ENCODE peak calls at places on chromosomes 12 and 14, in five cellular contexts. M is prostate gland, R is IMR-90, S is tibial artery, C is mammary epithelial cell. G is an unnamed sample. For H3K27me3, the result is how much of the 10 kb centered on the place peaks cover.

GRCh38 chr12:4849024-4849594 is 60.6 kb upstream of the KCNA1 start:
- DNase-seq in C (peak), R (peak), S (no peak), M (no peak), G (no peak)

GRCh38 chr12:89472508-89472907 is 52.1 kb downstream of the GALNT4 start:
- DNase-seq in C (peak), R (peak), M (no peak), S (no peak), G (no peak)

GRCh38 chr12:5276327-5276880 is 155.5 kb upstream of the NTF3 start:
- DNase-seq in R (no peak), M (no peak), C (peak), S (no peak), G (no peak)

GRCh38 chr14:39175445-39176262 is 600 bp downstream of the PNN start:
- DNase-seq in R (peak), S (no peak), M (no peak), C (peak), G (peak)

GRCh38 chr12:119704065-119704747 is 36.3 kb downstream of the PRKAB1 start:
- DNase-seq in S (no peak), C (no peak), M (no peak), R (peak), G (no peak)

GRCh38 chr12:39777465-39777864 is 157.9 kb upstream of the ABCD2 start:
- DNase-seq in R (no peak), C (no peak), S (no peak), M (peak), G (no peak)

GRCh38 chr12:12521923-12522322 is 40.7 kb downstream of the DUSP16 start:
- DNase-seq in C (no peak), M (no peak), R (no peak), S (no peak), G (no peak)

GRCh38 chr12:105705765-105706164 is 375.3 kb downstream of the C12orf75 start:
- DNase-seq in M (peak), C (peak), S (peak), R (peak), G (no peak)

GRCh38 chr14:37145395-37145794 is 27.0 kb downstream of the SLC25A21 start:
- DNase-seq in M (no peak), C (peak), S (no peak), R (peak), G (no peak)

GRCh38 chr12:98418357-98419075 is 96.9 kb upstream of the TMPO start:
- DNase-seq in C (peak), M (peak), R (peak), S (peak), G (peak)

GRCh38 chr14:33567736-33568124 is 383.1 kb downstream of the EGLN3 start:
- DNase-seq in S (no peak), R (no peak), M (no peak), C (no peak), G (no peak)

DNA sequence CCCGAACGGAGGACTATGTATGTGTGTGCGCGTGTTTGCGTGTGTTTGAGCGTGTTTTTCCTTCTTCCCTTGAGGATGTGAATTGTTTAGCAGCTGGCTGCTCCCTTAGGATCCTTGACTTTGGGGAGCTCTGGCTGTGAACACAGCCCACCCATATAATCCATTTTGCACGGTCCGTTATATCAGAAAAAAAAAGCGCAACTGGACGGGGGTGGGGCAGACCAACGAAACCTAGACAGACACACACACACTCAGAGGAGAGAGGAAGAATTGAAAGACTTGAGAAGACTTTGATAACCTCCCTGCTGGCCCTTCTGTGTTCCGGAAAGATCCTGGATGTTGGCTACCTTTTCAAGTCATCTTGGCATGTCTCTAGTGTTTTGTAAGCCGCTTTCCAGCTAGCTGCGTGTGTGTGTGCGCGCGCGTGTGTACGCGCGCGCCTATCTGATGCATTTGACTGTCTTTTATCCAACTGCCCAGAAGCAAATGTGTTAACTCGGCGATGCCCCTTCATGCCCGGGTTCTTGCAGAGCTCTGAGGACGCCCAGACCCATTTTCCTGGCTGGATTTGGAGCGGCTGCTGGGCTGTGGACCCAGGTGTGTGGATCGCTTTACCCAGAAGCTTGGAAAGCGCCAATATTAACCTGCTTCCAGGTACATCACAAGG is 576 bp downstream of the LRFN5 start:
- DNase-seq in R (no peak), M (no peak), S (no peak), C (peak), G (no peak)
- H3K27me3 ChIP-seq in R (under half), M (under half), S (under half), C (under half), G (half or more)

DNA sequence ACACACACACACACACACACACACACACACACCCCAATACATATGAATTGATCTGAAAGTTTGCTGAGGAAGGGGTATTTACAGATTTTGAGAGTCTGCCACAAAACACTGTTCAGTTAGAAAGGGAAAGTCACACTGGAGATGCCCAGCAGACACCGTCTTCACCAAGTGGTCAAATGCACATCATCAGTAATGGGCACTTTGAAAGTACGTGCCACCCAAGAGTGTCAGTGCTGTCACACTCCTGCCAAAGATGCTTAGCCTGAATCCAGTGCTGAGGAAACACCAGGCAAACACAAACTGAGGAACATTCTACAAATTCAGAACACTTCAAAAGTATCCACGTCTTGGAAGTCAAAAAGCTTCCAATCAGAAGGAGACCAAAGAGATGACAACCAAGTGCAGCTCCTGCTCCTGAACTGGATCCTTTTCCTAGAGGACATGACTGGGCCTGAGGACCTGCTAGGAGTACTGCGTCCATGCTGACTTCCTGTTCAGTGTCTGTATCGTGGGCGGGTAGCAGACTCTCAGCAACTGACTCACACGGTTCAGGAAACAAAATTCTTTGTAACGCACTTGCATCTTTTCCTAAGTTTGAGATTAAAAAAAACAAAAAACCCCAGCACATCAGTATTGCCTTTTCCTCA is 18.6 kb downstream of the PSMC1 start:
- DNase-seq in S (no peak), M (no peak), C (peak), R (peak), G (no peak)
- H3K4me3 ChIP-seq in S (no peak), M (no peak), C (no peak), R (no peak), G (no peak)

GRCh38 chr12:124372831-124373230 is 77.9 kb downstream of the RFLNA start:
- DNase-seq in S (no peak), R (no peak), M (no peak), C (no peak), G (no peak)

GRCh38 chr12:124370384-124370783 is 75.5 kb downstream of the RFLNA start:
- DNase-seq in R (no peak), C (no peak), S (no peak), M (no peak), G (no peak)

GRCh38 chr12:124371366-124371765 is 76.5 kb downstream of the RFLNA start:
- DNase-seq in S (no peak), R (no peak), M (no peak), C (no peak), G (no peak)

GRCh38 chr12:124370851-124371250 is 76.0 kb downstream of the RFLNA start:
- DNase-seq in R (no peak), M (no peak), S (no peak), C (no peak), G (no peak)

DNA sequence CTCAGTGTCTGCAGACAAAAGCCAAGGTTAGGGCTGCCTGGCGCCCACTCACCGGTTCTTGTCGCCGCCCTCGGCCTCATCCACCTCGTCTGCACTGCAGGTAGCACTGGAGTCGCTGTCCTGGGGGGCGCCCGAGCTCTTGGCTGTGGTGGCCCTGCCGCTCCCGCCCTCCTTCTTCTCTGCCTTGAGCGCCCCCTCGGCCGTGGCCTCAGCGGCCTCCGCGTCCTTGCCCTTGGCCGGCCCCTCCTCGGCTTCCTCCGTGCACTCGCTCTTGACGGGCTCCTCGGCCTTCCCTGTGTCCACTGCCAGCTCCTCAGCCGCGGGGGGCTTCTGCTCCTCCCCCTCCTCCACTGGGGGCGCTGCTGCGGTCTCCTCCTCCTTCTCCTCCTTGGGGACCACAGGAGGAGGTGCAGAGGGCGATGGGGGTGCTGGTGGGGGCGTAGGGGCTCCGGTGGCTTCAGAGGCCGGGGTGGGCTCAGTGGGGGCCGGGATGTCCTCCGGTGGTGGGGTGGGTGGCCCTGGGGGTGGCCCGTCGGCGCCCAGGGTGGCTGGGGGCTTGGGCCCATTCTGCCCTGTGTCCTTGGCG is 77.2 kb downstream of the RFLNA start:
- DNase-seq in C (no peak), R (no peak), S (no peak), M (no peak), G (no peak)
- TF ChIP-seq CTCF in C (no peak), R (no peak), S (no peak), M (no peak), G (no peak)

GRCh38 chr12:107844312-107844921 is 69.9 kb downstream of the ASCL4 start:
- DNase-seq in C (no peak), M (no peak), S (no peak), R (no peak), G (no peak)

GRCh38 chr12:107845226-107845979 is 70.9 kb downstream of the ASCL4 start:
- DNase-seq in S (no peak), R (no peak), C (no peak), M (no peak), G (no peak)

GRCh38 chr12:107847430-107847829 is 72.9 kb downstream of the ASCL4 start:
- DNase-seq in C (no peak), M (no peak), R (no peak), S (no peak), G (no peak)

GRCh38 chr12:107847830-107848229 is 73.3 kb downstream of the ASCL4 start:
- DNase-seq in C (no peak), M (no peak), S (no peak), R (no peak), G (no peak)

DNA sequence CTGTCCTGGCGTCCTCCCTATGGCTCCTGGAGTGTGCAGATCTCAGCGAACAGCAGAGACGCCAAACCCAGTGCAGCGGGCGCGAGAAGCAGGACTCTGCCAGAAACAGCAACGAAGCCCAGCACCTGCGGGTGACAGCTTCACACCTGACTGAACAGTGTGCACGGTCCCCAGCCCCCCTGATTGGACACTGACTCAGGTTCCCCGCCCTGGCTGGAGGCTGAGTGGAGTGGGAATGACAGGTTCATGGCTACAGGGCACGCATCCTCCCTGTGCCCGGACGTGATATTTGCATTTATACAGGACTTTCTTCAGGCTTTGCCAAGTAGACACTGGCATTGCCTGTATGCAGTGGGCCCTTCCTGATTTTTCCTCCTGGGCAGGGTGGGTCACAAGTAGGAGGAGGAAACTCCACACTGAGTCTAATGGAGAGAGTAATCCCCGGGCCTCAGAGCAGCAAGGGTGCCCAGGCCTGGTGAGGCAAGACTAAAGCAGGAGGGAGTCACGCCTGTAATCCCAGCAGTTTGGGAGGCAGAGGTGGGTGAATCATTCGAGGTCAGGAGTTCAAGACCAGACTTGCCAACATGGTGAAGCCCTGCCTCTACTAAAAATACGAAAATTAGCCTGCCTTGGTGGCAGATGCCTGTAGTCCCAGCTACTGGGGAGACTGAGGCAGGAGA is 71.6 kb downstream of the ASCL4 start:
- DNase-seq in S (no peak), R (no peak), C (peak), M (peak), G (no peak)
- H3K27me3 ChIP-seq in S (half or more), R (under half), C (under half), M (under half), G (half or more)

DNA sequence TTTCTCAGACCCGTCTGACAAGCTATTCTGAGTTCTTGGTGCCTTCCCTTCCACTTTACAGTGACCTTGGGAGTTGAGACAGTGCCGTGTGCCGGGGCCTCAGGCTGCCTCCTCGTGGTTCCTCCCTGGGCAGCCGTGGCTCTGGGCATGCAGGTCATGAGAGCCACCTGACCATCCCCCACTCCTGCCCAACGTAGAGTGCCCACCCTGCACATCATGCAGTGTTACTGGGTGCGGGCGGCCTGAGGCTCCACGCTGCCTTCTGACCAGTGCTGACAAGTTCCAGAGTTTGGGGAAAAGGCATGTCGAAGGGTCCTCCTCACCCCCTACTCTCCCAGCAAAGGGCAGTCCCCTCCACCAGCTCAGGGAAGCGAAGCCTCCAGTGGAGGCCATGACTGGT is 190.5 kb downstream of the TSPAN9 start:
- DNase-seq in S (no peak), C (no peak), M (no peak), R (no peak), G (no peak)
- H3K4me3 ChIP-seq in S (no peak), C (no peak), M (no peak), R (no peak), G (no peak)

DNA sequence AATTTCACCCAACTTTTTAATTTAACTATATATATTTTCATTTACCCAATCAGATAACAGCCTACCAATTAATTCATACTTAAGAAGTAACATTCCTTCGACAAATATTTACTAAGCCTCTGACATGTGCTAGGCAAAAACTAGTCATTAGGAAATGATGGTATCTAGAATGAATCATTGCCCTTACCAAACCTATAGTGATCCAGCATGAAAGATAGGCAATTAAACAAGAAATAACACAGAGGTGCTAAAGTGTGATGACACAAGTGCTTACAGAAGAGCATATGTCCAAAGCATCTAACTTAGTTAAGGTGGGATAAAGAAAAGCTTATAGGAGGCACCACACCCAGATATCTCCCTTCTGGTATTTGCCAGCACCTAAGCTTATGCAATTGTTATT is 166.5 kb upstream of the RASSF8 start:
- DNase-seq in S (no peak), C (peak), R (no peak), M (no peak), G (no peak)
- TF ChIP-seq CTCF in S (no peak), C (no peak), R (no peak), M (no peak), G (no peak)

DNA sequence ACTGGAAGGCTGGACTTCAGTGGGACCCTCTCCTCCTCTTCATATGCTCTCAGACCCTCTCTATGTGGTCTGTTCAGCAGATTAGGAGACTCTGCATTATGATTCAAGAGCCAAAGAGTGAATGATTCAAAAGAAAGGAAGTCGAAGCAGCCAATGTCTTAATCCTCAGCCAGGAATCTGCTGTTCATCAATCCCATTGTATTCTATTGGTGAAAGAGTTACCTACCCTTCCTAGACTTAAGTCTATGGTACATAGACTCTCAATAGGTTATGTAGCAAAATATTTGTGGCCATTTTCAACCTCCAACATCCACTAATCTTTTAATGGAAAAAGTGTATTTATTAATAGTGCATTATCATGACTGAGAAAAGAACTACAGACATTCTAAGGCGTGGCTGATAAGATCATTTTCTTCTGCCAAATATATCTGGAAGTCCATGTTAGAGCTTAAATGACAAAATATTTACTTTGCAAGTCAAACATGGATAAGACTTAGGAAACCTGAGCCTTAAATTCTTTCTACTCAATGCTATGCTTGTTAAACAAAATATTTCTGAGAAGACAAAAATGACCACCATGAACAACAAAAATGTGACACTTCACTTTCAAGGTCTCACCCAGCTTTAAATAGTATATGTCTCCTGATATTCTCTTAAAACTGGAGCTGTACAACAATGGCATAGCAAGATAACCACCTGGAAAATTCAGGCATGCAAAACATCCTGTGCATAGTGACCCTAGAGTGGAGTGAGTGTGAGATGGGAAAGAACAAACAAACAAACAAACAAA is 1100.6 kb downstream of the GALC start:
- DNase-seq in M (no peak), R (peak), S (no peak), C (no peak), G (no peak)
- H3K27me3 ChIP-seq in M (under half), R (under half), S (under half), C (under half), G (under half)

GRCh38 chr14:50061664-50062437 is 54.5 kb downstream of the VCPKMT start:
- DNase-seq in M (no peak), C (peak), R (peak), S (no peak), G (peak)

GRCh38 chr14:50060871-50061663 is 55.3 kb downstream of the VCPKMT start:
- DNase-seq in C (peak), S (peak), M (peak), R (peak), G (peak)

GRCh38 chr14:50064993-50065392 is 51.4 kb downstream of the VCPKMT start:
- DNase-seq in R (no peak), C (peak), S (no peak), M (no peak), G (peak)

GRCh38 chr14:50063876-50064420 is 52.4 kb downstream of the VCPKMT start:
- DNase-seq in S (no peak), M (no peak), C (no peak), R (no peak), G (peak)

GRCh38 chr14:50062438-50063039 is 53.8 kb downstream of the VCPKMT start:
- DNase-seq in R (peak), M (no peak), S (no peak), C (peak), G (peak)
- H3K4me3 ChIP-seq in R (no peak), M (no peak), S (no peak), C (no peak), G (no peak)

GRCh38 chr14:31934767-31935266 is 142.3 kb upstream of the ARHGAP5 start:
- DNase-seq in S (no peak), C (peak), M (no peak), R (peak), G (no peak)
- TF ChIP-seq CTCF in S (no peak), C (peak), M (no peak), R (peak), G (peak)